ENCODE peak calls at places on chromosomes 16 and 17, in seven cellular contexts. S is breast epithelium, I is H54, Q is heart left ventricle, R is transverse colon, N is tibial nerve, U is prostate gland. M is an unnamed sample.
A peak's percentile ranks its signal among the peaks of the same experiment; 100 is the strongest.

GRCh38 chr17:76958974-76959373 is 90.8 kb downstream of the MGAT5B start:
- DNase-seq in I (no peak), N (no peak), R (no peak), S (no peak), U (no peak), Q (peak; percentile 7), M (no peak)

GRCh38 chr17:46063239-46063638 is 64.2 kb downstream of the STH start:
- DNase-seq in R (no peak), N (no peak), U (no peak), S (no peak), I (peak; percentile 49), Q (no peak), M (no peak)

GRCh38 chr16:87407511-87408112 is 15.5 kb downstream of the MAP1LC3B start:
- DNase-seq in R (peak; percentile 65), S (peak; percentile 59), N (no peak), U (no peak), I (no peak), Q (no peak), M (peak; percentile 95)

GRCh38 chr17:52482271-52482670 is 323.8 kb upstream of the CA10 start:
- DNase-seq in R (no peak), N (no peak), S (no peak), I (no peak), U (no peak), Q (no peak), M (no peak)

GRCh38 chr17:38943607-38944006 is 18.2 kb downstream of the LASP1NB start:
- DNase-seq in Q (no peak), N (no peak), I (no peak), R (no peak), U (no peak), S (no peak), M (no peak)

GRCh38 chr17:80083136-80083661 is 18.2 kb upstream of the GAA start:
- DNase-seq in S (no peak), N (no peak), R (no peak), U (no peak), Q (no peak), I (no peak), M (no peak)

GRCh38 chr16:64983226-64983625 is 138.6 kb downstream of the CDH11 start:
- DNase-seq in N (no peak), R (no peak), I (no peak), S (no peak), Q (no peak), U (no peak), M (no peak)

GRCh38 chr16:21554795-21555585 is 44.4 kb upstream of the METTL9 start:
- DNase-seq in I (peak; percentile 54), S (peak; percentile 69), R (peak; percentile 94), Q (peak; percentile 96), U (peak; percentile 79), N (peak; percentile 79), M (peak; percentile 66)

GRCh38 chr17:11240841-11241610 is at the start of gene SHISA6:
- DNase-seq in Q (no peak), N (no peak), S (no peak), U (peak; percentile 7), R (no peak), I (no peak), M (no peak)

GRCh38 chr16:24975428-24975889 is 39.7 kb downstream of the ARHGAP17 start:
- DNase-seq in Q (no peak), U (no peak), N (no peak), R (no peak), I (no peak), S (no peak), M (no peak)

GRCh38 chr17:7177954-7178477 is 1.2 kb downstream of the ASGR1 start:
- DNase-seq in R (no peak), S (no peak), N (no peak), U (no peak), Q (no peak), I (peak; percentile 53), M (peak; percentile 51)

GRCh38 chr17:50210249-50211225 is 9.1 kb upstream of the COL1A1 start:
- DNase-seq in Q (peak; percentile 88), R (peak; percentile 65), N (peak; percentile 15), S (no peak), U (no peak), I (peak; percentile 96), M (peak; percentile 38)

GRCh38 chr17:58538801-58539410 is 24.5 kb upstream of the MTMR4 start:
- DNase-seq in Q (no peak), U (no peak), I (no peak), R (no peak), S (no peak), N (no peak), M (no peak)

GRCh38 chr16:8278181-8278580 is 312.1 kb downstream of the TMEM114 start:
- DNase-seq in Q (no peak), U (no peak), I (no peak), R (no peak), N (no peak), S (no peak), M (no peak)

GRCh38 chr17:1882836-1883235 is 53.0 kb downstream of the RPA1 start:
- DNase-seq in U (no peak), Q (no peak), N (no peak), I (peak; percentile 37), S (no peak), R (no peak), M (peak; percentile 45)

GRCh38 chr16:63323722-63324121 is 1287.5 kb upstream of the CDH8 start:
- DNase-seq in N (no peak), Q (no peak), S (no peak), I (no peak), R (no peak), U (no peak), M (no peak)

GRCh38 chr17:46772013-46772878 is 46.2 kb downstream of the WNT3 start:
- DNase-seq in N (no peak), R (peak; percentile 59), I (peak; percentile 79), Q (no peak), U (no peak), S (no peak), M (peak; percentile 16)

GRCh38 chr16:70749006-70749678 is 51.8 kb downstream of the VAC14 start:
- DNase-seq in I (no peak), Q (peak; percentile 15), R (peak; percentile 76), U (peak; percentile 60), S (peak; percentile 52), N (no peak), M (no peak)

GRCh38 chr17:31488264-31488981 is 96.9 kb downstream of the RAB11FIP4 start:
- DNase-seq in Q (peak; percentile 73), R (peak; percentile 50), S (no peak), I (no peak), U (no peak), N (no peak), M (no peak)

GRCh38 chr17:32523827-32524552 is 37.2 kb downstream of the CDK5R1 start:
- DNase-seq in R (no peak), S (no peak), N (no peak), U (no peak), Q (no peak), I (no peak), M (no peak)

GRCh38 chr17:63191610-63192009 is 225.6 kb downstream of the TANC2 start:
- DNase-seq in S (no peak), R (peak; percentile 10), N (no peak), I (no peak), U (no peak), Q (peak; percentile 58), M (no peak)

GRCh38 chr17:37384560-37385160 is 8.9 kb downstream of the C17orf78 start:
- DNase-seq in U (no peak), S (no peak), R (no peak), Q (no peak), N (no peak), I (no peak), M (peak; percentile 33)

GRCh38 chr17:27627514-27627913 is 3.5 kb upstream of the LGALS9 start:
- DNase-seq in U (no peak), S (no peak), N (no peak), I (no peak), R (no peak), Q (no peak), M (no peak)
- TF ChIP-seq POLR2A in U (no peak), S (no peak), N (no peak), I (no peak), R (no peak), Q (no peak), M (no peak)

DNA sequence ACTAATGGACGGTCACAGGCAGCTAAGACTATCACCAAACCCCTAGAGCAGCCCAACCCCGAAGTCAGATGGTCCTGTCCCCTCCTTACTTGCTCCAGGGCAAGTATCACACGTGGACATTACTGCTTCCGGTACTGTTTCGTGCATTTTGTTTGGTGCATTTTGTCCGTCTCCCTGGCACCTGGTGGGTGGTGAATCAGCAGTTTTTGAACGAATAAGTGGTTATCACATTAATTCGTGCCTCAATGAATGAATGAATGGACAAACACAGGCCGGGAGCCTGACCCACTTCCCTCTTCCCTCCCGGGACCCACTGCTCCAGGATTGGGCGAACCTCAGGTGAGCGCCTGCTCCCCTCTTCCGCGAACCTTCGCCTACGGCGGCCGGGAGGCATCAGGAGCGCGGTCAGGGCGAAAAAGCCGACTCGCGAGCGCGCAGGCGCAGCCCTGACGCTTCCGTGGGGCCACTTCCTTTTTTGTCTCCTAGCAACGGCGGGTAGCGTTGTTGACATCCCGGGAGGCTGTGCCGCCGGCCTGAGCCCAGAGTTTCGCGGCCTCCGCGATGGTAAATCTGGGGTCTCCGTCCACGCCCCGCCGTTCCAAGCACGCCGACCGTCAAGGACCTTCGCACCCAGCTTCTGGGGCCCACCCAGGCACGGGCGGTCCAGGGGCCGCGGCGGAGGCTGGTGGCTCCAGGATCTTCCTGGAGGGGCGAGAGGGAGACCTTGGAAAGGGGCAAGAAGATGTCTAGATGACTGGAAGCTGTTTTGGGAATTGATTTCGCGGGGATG is at the start of gene DYNLRB2:
- DNase-seq in R (peak; percentile 95), Q (peak; percentile 96), N (peak; percentile 71), I (peak; percentile 83), S (peak; percentile 91), U (peak; percentile 92), M (peak; percentile 89)
- TF ChIP-seq POLR2A in R (peak; percentile 49), Q (peak; percentile 45), N (no peak), I (peak; percentile 48), S (peak; percentile 60), U (no peak), M (peak; percentile 66)

GRCh38 chr16:1929578-1930337 is 11.5 kb upstream of the HS3ST6 start:
- DNase-seq in R (peak; percentile 93), I (peak; percentile 96), S (peak; percentile 82), Q (peak; percentile 97), N (peak; percentile 78), U (peak; percentile 82), M (peak; percentile 79)
- TF ChIP-seq POLR2A in R (no peak), I (peak; percentile 35), S (no peak), Q (peak; percentile 50), N (no peak), U (peak; percentile 47), M (no peak)

DNA sequence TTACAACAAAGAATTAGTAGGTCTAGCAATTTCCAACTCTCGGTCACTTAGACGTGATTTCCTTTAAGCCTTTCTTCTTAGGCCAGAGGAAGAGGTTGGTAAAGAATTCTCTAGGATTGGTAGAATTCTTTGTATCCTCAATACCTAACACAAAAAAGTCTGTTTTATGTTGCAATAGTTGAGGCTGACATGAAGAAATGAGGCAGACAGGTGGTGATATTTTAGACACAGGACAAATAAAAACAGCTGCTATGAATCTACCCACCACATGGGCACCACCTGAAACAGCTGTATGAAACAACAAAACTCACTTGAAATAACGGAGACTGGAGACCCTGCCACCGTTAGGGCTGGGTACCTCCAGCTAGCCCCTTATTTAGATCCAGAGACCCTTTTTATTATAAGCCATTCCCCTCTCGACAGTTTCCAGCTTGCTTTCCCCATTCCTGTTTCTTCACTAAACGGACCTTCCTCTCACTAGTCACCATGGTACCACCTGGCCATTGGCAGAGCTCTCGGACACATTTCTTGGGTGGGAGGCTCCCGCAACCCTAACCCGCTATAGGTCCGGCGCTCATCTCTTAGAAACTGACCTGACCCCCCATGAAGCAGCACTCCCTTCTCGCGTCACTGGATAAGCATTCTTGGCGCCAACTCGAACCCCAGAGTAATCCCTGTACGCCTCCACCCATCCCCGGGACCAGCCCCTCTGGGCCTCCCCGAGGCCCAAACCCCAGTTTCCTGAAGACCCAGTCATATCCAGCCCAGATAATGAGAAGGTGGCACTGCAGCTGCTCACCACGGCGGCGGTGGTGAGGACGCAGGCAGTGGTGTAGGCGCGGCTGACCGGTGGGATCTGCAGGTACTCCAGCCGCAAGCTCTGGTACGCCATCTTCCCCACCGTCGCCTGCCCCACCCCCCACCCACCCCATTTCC is at the start of gene DERL2:
- DNase-seq in I (peak; percentile 71), U (peak; percentile 7), Q (no peak), S (no peak), N (no peak), R (no peak), M (no peak)
- TF ChIP-seq POLR2A in I (peak; percentile 79), U (no peak), Q (peak; percentile 28), S (peak; percentile 63), N (peak; percentile 26), R (no peak), M (peak; percentile 69)